ENCODE peak calls at places on chromosomes 11 and 22, in five cellular contexts. K, Y, Z, F and I are unnamed samples.

GRCh38 chr11:61728940-61729219 is 23.6 kb upstream of the MYRF start:
- DNase-seq in K (no peak), Y (no peak), Z (peak), F (no peak), I (peak)

GRCh38 chr11:12556788-12557384 is 117.3 kb upstream of the TEAD1 start:
- DNase-seq in K (peak), Y (no peak), Z (peak), F (peak), I (peak)

GRCh38 chr11:126459691-126460404 is 104.4 kb downstream of the ST3GAL4 start:
- DNase-seq in K (no peak), Y (no peak), Z (peak), F (no peak), I (peak)

GRCh38 chr22:34638128-34638527 is 427.8 kb upstream of the ISX start:
- DNase-seq in K (no peak), Y (no peak), Z (no peak), F (no peak), I (no peak)

GRCh38 chr11:65560555-65561418 is 2.6 kb upstream of the LTBP3 start:
- DNase-seq in K (peak), Y (no peak), Z (peak), F (peak), I (peak)

GRCh38 chr11:10899542-10899830 is 41.6 kb upstream of the ZBED5 start:
- DNase-seq in K (no peak), Y (peak), Z (no peak), F (peak), I (no peak)

GRCh38 chr11:94638902-94639373 is 71.8 kb downstream of the PIWIL4 start:
- DNase-seq in K (peak), Y (no peak), Z (peak), F (no peak), I (peak)

GRCh38 chr22:46686221-46686872 is 51.7 kb downstream of the CERK start:
- DNase-seq in K (no peak), Y (no peak), Z (no peak), F (no peak), I (no peak)

GRCh38 chr11:60127311-60127811 is 38.9 kb downstream of the MS4A2 start:
- DNase-seq in K (peak), Y (no peak), Z (no peak), F (no peak), I (no peak)

GRCh38 chr11:26042113-26042512 is 289.8 kb upstream of the ANO3 start:
- DNase-seq in K (no peak), Y (no peak), Z (no peak), F (no peak), I (no peak)

GRCh38 chr11:65445604-65446445 is 23.2 kb downstream of the NEAT1 start:
- DNase-seq in K (peak), Y (no peak), Z (no peak), F (peak), I (peak)

GRCh38 chr22:21940521-21940920 is 12.1 kb downstream of the PPM1F start:
- DNase-seq in K (no peak), Y (no peak), Z (no peak), F (no peak), I (no peak)

GRCh38 chr22:39332441-39333064 is 13.1 kb upstream of the RPL3 start:
- DNase-seq in K (peak), Y (no peak), Z (peak), F (no peak), I (no peak)

GRCh38 chr11:77091146-77091940 is 11.3 kb upstream of the OMP start:
- DNase-seq in K (peak), Y (peak), Z (peak), F (peak), I (peak)

GRCh38 chr11:47941907-47942558 is 38.3 kb upstream of the PTPRJ start:
- DNase-seq in K (no peak), Y (no peak), Z (no peak), F (no peak), I (no peak)

GRCh38 chr11:74462009-74462408 is 5.3 kb downstream of the KCNE3 start:
- DNase-seq in K (no peak), Y (no peak), Z (no peak), F (peak), I (peak)

GRCh38 chr11:61378713-61379313 is 13.6 kb upstream of the TMEM216 start:
- DNase-seq in K (no peak), Y (no peak), Z (peak), F (peak), I (peak)

GRCh38 chr11:78161937-78162336 is 22.5 kb upstream of the ALG8 start:
- DNase-seq in K (no peak), Y (no peak), Z (peak), F (peak), I (no peak)

GRCh38 chr11:16239130-16240105 is 116.9 kb downstream of the SOX6 start:
- DNase-seq in K (peak), Y (no peak), Z (no peak), F (no peak), I (peak)

GRCh38 chr22:45671783-45672563 is at the start of gene ATXN10:
- DNase-seq in K (peak), Y (peak), Z (peak), F (peak), I (peak)

GRCh38 chr11:60161107-60161506 is 21.8 kb downstream of the MS4A6A start:
- DNase-seq in K (no peak), Y (no peak), Z (no peak), F (no peak), I (no peak)

GRCh38 chr22:43305806-43306205 is 37.4 kb downstream of the SCUBE1 start:
- DNase-seq in K (no peak), Y (no peak), Z (no peak), F (no peak), I (no peak)

GRCh38 chr11:124415356-124415923 is 9.2 kb downstream of the OR8B4 start:
- DNase-seq in K (peak), Y (no peak), Z (peak), F (no peak), I (peak)

GRCh38 chr11:92804388-92804787 is 165.1 kb upstream of the MTNR1B start:
- DNase-seq in K (no peak), Y (no peak), Z (no peak), F (no peak), I (no peak)